ENCODE peak calls at places on chromosomes 7 and 10, in seven cellular contexts. Q is stimulated activated naive CD8-positive, alpha-beta T cell treated with anti-CD3 and anti-CD28 coated beads, Interleukin-15, amount 100 ng/mL, for 72 hours; K is fibroblast of lung; E is BJ; C is activated T-cell treated with anti-CD3 and anti-CD28 coated beads for 48 hours; N is head of caudate nucleus; Z is activated naive CD4-positive, alpha-beta T cell treated with anti-CD3 and anti-CD28 coated beads, Interleukin-2, amount 10 ng/mL, durations not matched to agents 7 days and 5 days. H is an unnamed sample.

GRCh38 chr10:969473-970150 is 18.6 kb upstream of the GTPBP4 start:
- DNase-seq in Q (no peak), K (no peak), E (no peak), C (no peak), N (no peak), Z (no peak), H (no peak)

GRCh38 chr10:25453619-25454018 is 278.8 kb downstream of the GPR158 start:
- DNase-seq in Q (no peak), K (no peak), E (no peak), C (no peak), N (no peak), Z (no peak), H (no peak)

GRCh38 chr10:60384006-60384405 is 5.7 kb downstream of the ANK3 start:
- DNase-seq in Q (no peak), K (peak; percentile 15), E (no peak), C (no peak), N (no peak), Z (no peak), H (no peak)

GRCh38 chr10:100612601-100613595 is 77.2 kb downstream of the HIF1AN start:
- DNase-seq in Q (no peak), K (no peak), E (no peak), C (no peak), N (no peak), Z (no peak), H (no peak)

GRCh38 chr7:105036217-105037168 is 22.5 kb downstream of the KMT2E start:
- DNase-seq in Q (no peak), K (no peak), E (no peak), C (no peak), N (no peak), Z (no peak), H (no peak)

GRCh38 chr7:100407285-100408180 is 21.0 kb downstream of the ZCWPW1 start:
- DNase-seq in Q (peak; percentile 32), K (peak; percentile 81), E (peak; percentile 31), C (no peak), N (peak; percentile 28), Z (peak; percentile 54), H (peak; percentile 37)

GRCh38 chr10:42593284-42593683 is 45.1 kb downstream of the ZNF33B start:
- DNase-seq in Q (no peak), K (peak; percentile 8), E (no peak), C (no peak), N (no peak), Z (no peak), H (no peak)

GRCh38 chr7:149284343-149284742 is 22.3 kb downstream of the ZNF783 start:
- DNase-seq in Q (peak; percentile 32), K (no peak), E (no peak), C (no peak), N (no peak), Z (peak; percentile 77), H (no peak)

GRCh38 chr10:64408386-64409178 is 887.4 kb downstream of the REEP3 start:
- DNase-seq in Q (no peak), K (peak; percentile 33), E (no peak), C (no peak), N (no peak), Z (no peak), H (no peak)

GRCh38 chr7:48052748-48053147 is 17.4 kb downstream of the C7orf57 start:
- DNase-seq in Q (no peak), K (peak; percentile 30), E (no peak), C (no peak), N (no peak), Z (no peak), H (no peak)

GRCh38 chr10:61753453-61753852 is 90.7 kb downstream of the CABCOCO1 start:
- DNase-seq in Q (no peak), K (no peak), E (no peak), C (no peak), N (no peak), Z (no peak), H (no peak)

GRCh38 chr7:44287488-44288380 is 37.7 kb downstream of the CAMK2B start:
- DNase-seq in Q (no peak), K (no peak), E (no peak), C (no peak), N (no peak), Z (peak; percentile 5), H (no peak)

GRCh38 chr10:49177391-49178355 is 10.5 kb downstream of the TMEM273 start:
- DNase-seq in Q (peak; percentile 83), K (peak; percentile 54), E (peak; percentile 48), C (peak; percentile 65), N (peak; percentile 75), Z (peak; percentile 40), H (peak; percentile 15)

GRCh38 chr7:92669616-92670153 is 79.5 kb upstream of the FAM133B start:
- DNase-seq in Q (no peak), K (no peak), E (no peak), C (no peak), N (no peak), Z (no peak), H (no peak)

GRCh38 chr7:25117226-25118047 is 7.6 kb downstream of the CYCS start:
- DNase-seq in Q (no peak), K (no peak), E (no peak), C (no peak), N (no peak), Z (no peak), H (no peak)

GRCh38 chr7:28347462-28347861 is 64.9 kb upstream of the CREB5 start:
- DNase-seq in Q (no peak), K (peak; percentile 97), E (peak; percentile 11), C (no peak), N (no peak), Z (no peak), H (peak; percentile 74)

GRCh38 chr7:6186578-6186977 is 85.8 kb downstream of the CYTH3 start:
- DNase-seq in Q (no peak), K (no peak), E (no peak), C (no peak), N (no peak), Z (no peak), H (no peak)

GRCh38 chr10:75108684-75109458 is 2.6 kb upstream of the SAMD8 start:
- DNase-seq in Q (no peak), K (no peak), E (no peak), C (no peak), N (no peak), Z (no peak), H (no peak)

GRCh38 chr10:103278862-103279298 is 1.9 kb downstream of the INA start:
- DNase-seq in Q (peak; percentile 19), K (peak; percentile 61), E (no peak), C (peak; percentile 35), N (peak; percentile 45), Z (peak; percentile 74), H (no peak)

GRCh38 chr10:15491856-15492255 is 120.8 kb upstream of the FAM171A1 start:
- DNase-seq in Q (no peak), K (no peak), E (no peak), C (no peak), N (no peak), Z (no peak), H (no peak)

GRCh38 chr7:50372921-50373320 is 68.4 kb downstream of the IKZF1 start:
- DNase-seq in Q (no peak), K (no peak), E (no peak), C (no peak), N (no peak), Z (no peak), H (no peak)

GRCh38 chr7:985915-986741 is 3.1 kb downstream of the CYP2W1 start:
- DNase-seq in Q (no peak), K (peak; percentile 39), E (no peak), C (no peak), N (no peak), Z (no peak), H (no peak)

GRCh38 chr7:48253020-48253419 is 81.8 kb downstream of the ABCA13 start:
- DNase-seq in Q (no peak), K (no peak), E (no peak), C (no peak), N (no peak), Z (no peak), H (no peak)

GRCh38 chr10:79487296-79488194 is 24.8 kb upstream of the EIF5AL1 start:
- DNase-seq in Q (peak; percentile 39), K (peak; percentile 53), E (no peak), C (peak; percentile 12), N (peak; percentile 57), Z (peak; percentile 39), H (no peak)

GRCh38 chr7:70379210-70379609 is 752.7 kb upstream of the GALNT17 start:
- DNase-seq in Q (no peak), K (no peak), E (no peak), C (no peak), N (peak; percentile 44), Z (no peak), H (no peak)

H was measured in AG09319.